ENCODE peak calls at places on chromosome 17, in ten cellular contexts. I is AG04450, G is dorsolateral prefrontal cortex, D is ascending aorta, X is stomach, L is breast epithelium, A is spleen, V is IMR-90, R is mammary epithelial cell, Z is GM12878. Q is an unnamed sample.

GRCh38 chr17:41446806-41447205 is 6.0 kb upstream of the KRT38 start:
- DNase-seq in I (no peak), G (no peak), D (no peak), X (no peak), L (no peak), A (no peak), V (peak), R (peak), Z (no peak), Q (no peak)

GRCh38 chr17:64591944-64592343 is 70.2 kb downstream of the SMURF2 start:
- DNase-seq in I (no peak), G (no peak), D (no peak), X (no peak), L (no peak), A (no peak), V (no peak), R (no peak), Z (no peak), Q (no peak)

GRCh38 chr17:44115585-44116415 is 7.6 kb downstream of the HDAC5 start:
- DNase-seq in I (no peak), G (no peak), D (no peak), X (no peak), L (no peak), A (no peak), V (peak), R (no peak), Z (no peak), Q (no peak)

GRCh38 chr17:51456942-51457341 is 196.6 kb downstream of the UTP18 start:
- DNase-seq in I (no peak), G (no peak), D (no peak), X (no peak), L (no peak), A (no peak), V (no peak), R (no peak), Z (no peak), Q (no peak)

GRCh38 chr17:66347661-66348604 is 45.5 kb downstream of the PRKCA start:
- DNase-seq in I (no peak), G (no peak), D (no peak), X (no peak), L (no peak), A (no peak), V (peak), R (peak), Z (no peak), Q (no peak)

GRCh38 chr17:50363217-50364060 is 9.5 kb downstream of the MRPL27 start:
- DNase-seq in I (no peak), G (peak), D (no peak), X (no peak), L (no peak), A (no peak), V (peak), R (no peak), Z (no peak), Q (no peak)

GRCh38 chr17:12620200-12620720 is 45.4 kb upstream of the MYOCD start:
- DNase-seq in I (no peak), G (no peak), D (no peak), X (no peak), L (no peak), A (no peak), V (peak), R (no peak), Z (no peak), Q (no peak)

GRCh38 chr17:15462962-15463361 is 4.5 kb downstream of the CDRT4 start:
- DNase-seq in I (no peak), G (no peak), D (no peak), X (no peak), L (no peak), A (no peak), V (peak), R (no peak), Z (no peak), Q (no peak)

GRCh38 chr17:4583796-4584124 is 569 bp upstream of the SMTNL2 start:
- DNase-seq in I (no peak), G (no peak), D (no peak), X (no peak), L (no peak), A (peak), V (no peak), R (no peak), Z (no peak), Q (no peak)

GRCh38 chr17:69743091-69743490 is 328.6 kb downstream of the MAP2K6 start:
- DNase-seq in I (no peak), G (no peak), D (no peak), X (no peak), L (no peak), A (no peak), V (peak), R (no peak), Z (no peak), Q (no peak)

GRCh38 chr17:68462381-68463210 is 5.3 kb upstream of the WIPI1 start:
- DNase-seq in I (peak), G (peak), D (no peak), X (peak), L (peak), A (no peak), V (peak), R (peak), Z (peak), Q (no peak)

GRCh38 chr17:7846063-7846735 is 8.7 kb upstream of the TMEM88 start:
- DNase-seq in I (no peak), G (no peak), D (no peak), X (no peak), L (no peak), A (no peak), V (no peak), R (no peak), Z (no peak), Q (no peak)

GRCh38 chr17:15971108-15971507 is 26.2 kb downstream of the ADORA2B start:
- DNase-seq in I (no peak), G (no peak), D (no peak), X (no peak), L (no peak), A (no peak), V (no peak), R (no peak), Z (no peak), Q (no peak)

GRCh38 chr17:78924481-78925151 is 571 bp downstream of the TIMP2 start:
- DNase-seq in I (no peak), G (no peak), D (no peak), X (no peak), L (peak), A (peak), V (no peak), R (no peak), Z (no peak), Q (no peak)

GRCh38 chr17:78922876-78923498 is 2.2 kb downstream of the TIMP2 start:
- DNase-seq in I (no peak), G (no peak), D (no peak), X (no peak), L (no peak), A (no peak), V (no peak), R (no peak), Z (no peak), Q (no peak)

GRCh38 chr17:78925234-78925633 is at the start of gene TIMP2:
- DNase-seq in I (peak), G (peak), D (peak), X (peak), L (peak), A (peak), V (peak), R (no peak), Z (no peak), Q (no peak)

GRCh38 chr17:78923660-78924453 is 1.3 kb downstream of the TIMP2 start:
- DNase-seq in I (no peak), G (no peak), D (no peak), X (peak), L (peak), A (peak), V (no peak), R (peak), Z (no peak), Q (no peak)

DNA sequence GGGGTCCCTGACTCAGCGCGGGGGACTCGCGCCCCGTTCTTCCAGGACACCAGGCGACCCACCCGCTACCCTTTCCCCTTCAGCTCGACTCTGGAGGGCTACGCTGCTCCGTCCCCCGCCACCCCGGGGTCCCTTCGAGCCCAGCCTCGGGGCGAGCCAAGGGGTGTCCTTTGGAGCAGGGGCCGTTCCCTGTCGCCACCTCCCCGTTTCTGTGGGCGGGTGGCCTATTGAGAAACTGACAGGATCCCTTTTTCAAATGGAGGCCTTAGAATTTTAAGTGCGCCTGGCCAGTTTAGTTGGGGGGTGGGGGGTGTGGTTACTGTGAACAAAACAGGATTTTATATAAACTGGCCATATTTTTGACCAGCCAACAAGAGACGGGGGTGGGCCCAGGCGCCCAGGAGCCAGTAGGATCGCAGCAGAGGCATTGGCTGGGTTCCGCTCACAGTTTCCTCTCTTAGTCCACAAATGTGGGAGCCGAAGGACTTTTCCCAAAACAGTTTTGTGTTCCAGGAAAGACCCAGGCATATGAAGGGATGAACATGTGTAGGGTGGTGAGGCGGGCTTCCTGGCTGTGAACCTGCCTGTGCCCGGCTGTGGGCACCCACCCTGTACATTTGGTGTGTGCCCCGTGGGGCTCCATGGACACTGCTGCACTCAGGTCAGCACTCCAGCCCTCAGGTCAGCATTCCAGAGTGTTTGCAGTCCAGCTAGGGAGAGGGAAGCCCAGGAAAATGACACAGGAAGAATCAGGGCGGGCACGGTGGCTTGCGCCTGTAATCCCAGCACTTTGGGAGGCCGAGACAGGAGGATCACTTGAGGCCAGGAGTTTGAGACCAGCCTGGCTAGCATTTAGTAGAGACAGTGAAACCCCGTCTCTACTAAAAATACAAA is 722 bp upstream of the TIMP2 start:
- DNase-seq in I (peak), G (peak), D (peak), X (peak), L (peak), A (peak), V (peak), R (no peak), Z (no peak), Q (no peak)
- TF ChIP-seq CTCF in I (no peak), G (no peak), D (no peak), X (no peak), L (no peak), A (no peak), V (no peak), R (no peak), Z (no peak), Q (no peak)

DNA sequence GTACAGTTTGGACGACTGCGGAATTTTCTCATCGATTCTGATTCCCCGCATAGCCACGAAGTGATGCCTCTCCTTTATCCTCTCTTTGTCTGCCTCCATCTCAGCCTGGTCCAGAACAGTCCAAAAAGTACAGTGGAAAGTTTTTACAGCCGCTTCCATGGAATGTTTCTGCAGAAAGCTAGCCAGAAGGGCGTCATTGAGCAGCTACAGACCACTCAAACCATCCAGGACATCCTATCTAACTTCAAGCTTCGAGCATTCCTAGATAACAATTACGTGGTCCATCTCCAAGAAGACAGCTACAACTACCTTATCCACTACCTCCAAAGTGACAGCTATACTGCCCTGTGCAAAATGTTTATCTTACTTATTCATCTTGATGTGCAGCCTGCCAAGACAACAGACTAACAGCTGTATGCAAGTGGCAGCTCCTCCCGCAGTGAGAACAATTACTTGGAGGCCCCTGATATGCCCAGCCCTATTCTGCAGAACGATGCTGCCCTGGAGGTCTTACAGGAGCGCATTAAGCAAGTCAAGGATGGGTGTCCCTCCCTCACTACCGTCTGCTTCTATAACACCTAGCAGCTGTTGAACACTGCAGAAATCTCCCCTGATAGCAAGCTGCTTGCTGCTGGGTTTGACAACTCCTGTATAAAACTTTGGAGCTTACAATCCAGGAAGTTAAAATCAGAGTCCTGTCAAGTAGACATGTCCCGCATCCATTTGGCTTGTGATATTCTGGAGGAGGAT is 38.9 kb downstream of the SLFN12L start:
- DNase-seq in I (no peak), G (no peak), D (no peak), X (no peak), L (no peak), A (no peak), V (no peak), R (no peak), Z (no peak), Q (no peak)
- H3K4me3 ChIP-seq in I (peak), G (no peak), D (peak), X (no peak), L (no peak), A (peak), V (no peak), R (no peak), Z (no peak), Q (no peak)

GRCh38 chr17:78125138-78125913 is 3.2 kb downstream of the TMC6 start:
- DNase-seq in I (no peak), G (peak), D (no peak), X (no peak), L (no peak), A (peak), V (no peak), R (no peak), Z (no peak), Q (no peak)
- H3K27ac ChIP-seq in I (no peak), G (peak), D (no peak), X (peak), L (peak), A (peak), V (no peak), R (no peak), Z (peak), Q (no peak)

GRCh38 chr17:2123467-2124251 is 68.8 kb downstream of the HIC1 start:
- DNase-seq in I (no peak), G (no peak), D (no peak), X (no peak), L (no peak), A (no peak), V (peak), R (no peak), Z (no peak), Q (no peak)

GRCh38 chr17:2124391-2124790 is 69.5 kb downstream of the HIC1 start:
- DNase-seq in I (no peak), G (no peak), D (no peak), X (no peak), L (no peak), A (no peak), V (peak), R (no peak), Z (no peak), Q (no peak)

GRCh38 chr17:2125013-2125535 is 70.2 kb downstream of the HIC1 start:
- DNase-seq in I (no peak), G (no peak), D (no peak), X (no peak), L (no peak), A (no peak), V (peak), R (no peak), Z (no peak), Q (no peak)

GRCh38 chr17:2120550-2121335 is 65.8 kb downstream of the HIC1 start:
- DNase-seq in I (no peak), G (no peak), D (no peak), X (no peak), L (no peak), A (no peak), V (peak), R (no peak), Z (no peak), Q (no peak)

DNA sequence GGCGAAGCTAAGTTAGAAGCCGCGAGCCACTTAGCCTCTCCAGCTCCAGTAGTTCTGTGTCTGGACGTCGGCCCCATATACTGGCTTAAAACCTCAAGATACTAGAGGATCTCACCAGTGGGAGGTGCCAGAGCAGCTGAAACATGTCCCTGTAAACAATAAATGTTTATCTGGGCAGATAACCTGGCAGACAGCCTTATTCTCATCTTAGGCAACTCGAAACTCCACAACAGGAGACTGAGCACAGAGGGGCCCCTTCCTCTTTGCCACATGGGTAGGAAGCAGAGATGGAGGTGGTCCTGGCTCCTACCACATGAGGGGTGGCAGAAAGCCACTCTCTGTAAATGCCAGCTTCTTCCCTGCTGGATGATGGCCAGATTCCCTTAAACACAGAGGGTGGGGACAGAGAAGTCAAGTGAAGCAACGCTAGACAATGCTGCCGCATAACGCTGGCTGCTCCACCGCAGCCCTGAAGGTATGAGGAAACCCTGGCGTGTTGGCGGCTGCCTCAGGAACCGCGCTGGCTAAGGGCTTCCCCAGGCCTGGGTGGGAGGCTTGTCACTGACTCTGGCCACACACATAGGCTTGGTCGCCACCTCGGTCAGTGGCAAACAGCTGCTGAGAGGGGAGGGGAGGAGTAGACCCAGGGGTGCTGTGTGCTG is 67.9 kb downstream of the HIC1 start:
- DNase-seq in I (peak), G (peak), D (peak), X (peak), L (peak), A (peak), V (peak), R (peak), Z (no peak), Q (no peak)
- TF ChIP-seq CTCF in I (peak), G (no peak), D (no peak), X (no peak), L (no peak), A (no peak), V (peak), R (no peak), Z (peak), Q (no peak)

DNA sequence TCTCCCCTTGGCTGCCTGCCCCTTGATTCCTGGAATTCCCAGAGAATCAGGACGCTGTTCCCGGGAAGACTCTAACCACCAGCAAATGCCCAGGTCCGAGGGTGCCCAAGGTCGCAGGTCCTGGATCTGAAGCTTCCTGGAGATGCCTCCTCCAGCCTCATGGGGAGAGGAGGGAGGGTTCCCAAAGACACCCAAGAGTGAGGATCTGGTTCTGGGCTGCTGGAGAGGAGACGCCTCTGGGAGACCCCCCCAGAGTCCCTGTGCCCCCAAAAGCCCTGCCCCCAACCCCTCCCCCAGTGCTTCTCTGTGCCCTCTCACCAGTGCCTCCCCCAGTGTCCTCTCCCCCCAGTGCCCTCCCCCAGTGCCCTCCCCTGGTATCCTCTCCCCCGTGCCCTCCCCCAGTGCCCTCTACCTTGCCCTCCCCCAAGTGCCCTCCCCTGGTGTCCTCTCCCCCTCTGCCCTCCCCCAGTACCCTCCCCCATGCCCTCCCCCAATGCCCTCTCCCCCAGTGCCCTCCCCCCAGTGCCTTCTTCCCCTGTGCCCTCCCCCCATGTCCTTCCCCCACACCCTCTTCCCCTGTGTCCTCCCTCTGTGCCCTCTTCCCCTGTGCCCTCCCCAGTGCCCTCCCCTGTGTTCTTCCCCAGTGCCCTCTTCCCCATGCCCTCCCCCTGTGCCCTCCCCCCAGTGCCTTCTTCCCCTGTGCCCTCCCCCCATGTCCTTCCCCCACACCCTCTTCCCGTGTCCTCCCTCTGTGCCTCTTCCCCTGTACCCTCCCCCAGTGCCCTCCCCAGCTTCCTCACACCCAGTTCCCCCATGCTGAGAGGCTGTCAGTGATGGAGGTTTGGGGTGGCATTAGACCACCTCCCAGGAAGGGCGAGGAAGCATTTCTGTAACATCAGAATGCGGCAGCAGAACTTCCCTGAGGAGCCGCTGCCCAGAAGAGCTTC is 6.3 kb upstream of the SECTM1 start:
- DNase-seq in I (no peak), G (no peak), D (no peak), X (no peak), L (no peak), A (peak), V (no peak), R (no peak), Z (no peak), Q (no peak)
- H3K4me3 ChIP-seq in I (no peak), G (no peak), D (peak), X (peak), L (peak), A (peak), V (no peak), R (peak), Z (no peak), Q (peak)

GRCh38 chr17:9105068-9105868 is 84.0 kb downstream of the NTN1 start:
- DNase-seq in I (no peak), G (no peak), D (no peak), X (no peak), L (no peak), A (no peak), V (no peak), R (no peak), Z (no peak), Q (no peak)
- H3K27ac ChIP-seq in I (no peak), G (no peak), D (peak), X (peak), L (no peak), A (no peak), V (no peak), R (no peak), Z (no peak), Q (no peak)

DNA sequence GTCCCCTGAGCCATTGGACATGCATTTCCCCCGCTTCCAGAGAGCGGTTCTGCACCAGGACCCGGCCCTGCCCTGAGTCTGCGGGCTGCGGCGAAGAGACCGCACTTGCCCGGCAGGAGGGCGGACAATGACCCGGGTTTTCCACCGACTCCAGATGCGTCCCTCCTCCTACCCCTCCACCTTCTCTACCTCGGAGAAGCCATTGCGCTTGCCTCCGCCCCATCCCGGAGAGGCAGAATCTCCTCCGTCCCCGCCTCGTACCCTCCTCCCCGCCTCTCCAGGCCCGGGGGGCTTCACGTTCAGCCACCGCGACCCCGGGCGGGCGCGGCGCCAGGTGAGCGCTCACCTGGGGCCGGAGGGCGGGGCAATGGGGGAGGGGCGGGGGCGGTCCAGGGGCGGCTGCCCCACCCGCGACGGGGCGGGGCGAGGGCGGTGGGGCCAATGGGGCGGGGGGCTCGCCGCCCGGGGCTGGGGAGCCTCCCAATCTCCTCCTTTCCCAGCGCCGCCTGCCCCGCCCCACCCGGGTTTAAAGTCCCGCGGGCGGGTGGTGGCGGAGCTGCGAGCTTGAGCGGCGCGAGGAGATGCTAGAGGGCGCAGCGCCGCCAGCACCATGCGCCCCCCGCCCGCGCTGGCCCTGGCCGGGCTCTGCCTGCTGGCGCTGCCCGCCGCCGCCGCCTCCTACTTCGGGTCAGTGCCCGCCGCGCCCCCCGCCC is at the start of gene WNT9B:
- DNase-seq in I (no peak), G (no peak), D (no peak), X (peak), L (no peak), A (no peak), V (no peak), R (peak), Z (no peak), Q (no peak)
- TF ChIP-seq CTCF in I (no peak), G (no peak), D (no peak), X (no peak), L (no peak), A (no peak), V (peak), R (no peak), Z (no peak), Q (peak)

Q was measured in Panc1.